ENCODE peak calls at places on chromosomes 2 and 18, in nine cellular contexts. K is astrocyte; B is effector memory CD4-positive, alpha-beta T cell; I is PC-9; U is endothelial cell of umbilical vein; S is hepatocyte; G is SJSA1; W is psoas muscle; X is Peyer's patch. F is an unnamed sample.

GRCh38 chr2:219560037-219560892 is 11.1 kb downstream of the OBSL1 start:
- DNase-seq in K (no peak), B (peak; percentile 18), I (no peak), U (no peak), S (no peak), G (no peak), W (no peak), X (peak; percentile 44), F (no peak)

GRCh38 chr18:46641917-46642316 is 15.1 kb downstream of the LOXHD1 start:
- DNase-seq in K (no peak), B (no peak), I (no peak), U (no peak), S (no peak), G (no peak), W (no peak), X (no peak), F (no peak)

GRCh38 chr18:26017929-26018328 is 72.5 kb downstream of the SS18 start:
- DNase-seq in K (no peak), B (no peak), I (no peak), U (peak; percentile 25), S (no peak), G (no peak), W (no peak), X (no peak), F (no peak)

GRCh38 chr2:171403181-171403580 is 30.6 kb downstream of the METTL8 start:
- DNase-seq in K (peak; percentile 66), B (no peak), I (no peak), U (peak; percentile 88), S (no peak), G (no peak), W (no peak), X (no peak), F (no peak)

GRCh38 chr18:11976882-11977281 is 4.4 kb upstream of the IMPA2 start:
- DNase-seq in K (no peak), B (no peak), I (no peak), U (no peak), S (no peak), G (no peak), W (no peak), X (no peak), F (no peak)

GRCh38 chr2:29549069-29549380 is 372.4 kb downstream of the ALK start:
- DNase-seq in K (no peak), B (no peak), I (no peak), U (no peak), S (no peak), G (peak; percentile 0), W (no peak), X (no peak), F (no peak)

GRCh38 chr2:235573331-235574221 is 79.7 kb downstream of the AGAP1 start:
- DNase-seq in K (no peak), B (no peak), I (no peak), U (peak; percentile 19), S (no peak), G (no peak), W (no peak), X (no peak), F (no peak)

GRCh38 chr18:7856099-7856498 is 289.0 kb downstream of the PTPRM start:
- DNase-seq in K (no peak), B (no peak), I (no peak), U (no peak), S (no peak), G (no peak), W (no peak), X (no peak), F (no peak)

GRCh38 chr2:118527571-118527970 is 319.9 kb downstream of the EN1 start:
- DNase-seq in K (no peak), B (no peak), I (no peak), U (no peak), S (no peak), G (no peak), W (no peak), X (no peak), F (no peak)

GRCh38 chr2:226584656-226585055 is 215.0 kb downstream of the IRS1 start:
- DNase-seq in K (no peak), B (no peak), I (no peak), U (no peak), S (no peak), G (no peak), W (no peak), X (no peak), F (no peak)

GRCh38 chr2:38122344-38122743 is 46.4 kb upstream of the CYP1B1 start:
- DNase-seq in K (peak; percentile 30), B (no peak), I (no peak), U (no peak), S (no peak), G (no peak), W (peak; percentile 34), X (no peak), F (peak; percentile 45)

GRCh38 chr2:211494085-211494484 is 937.7 kb downstream of the CPS1 start:
- DNase-seq in K (no peak), B (no peak), I (no peak), U (no peak), S (no peak), G (no peak), W (no peak), X (no peak), F (no peak)

GRCh38 chr2:124888431-124888830 is 863.3 kb downstream of the CNTNAP5 start:
- DNase-seq in K (peak; percentile 23), B (no peak), I (no peak), U (no peak), S (no peak), G (no peak), W (no peak), X (no peak), F (no peak)

GRCh38 chr18:46319793-46320192 is 215.6 kb downstream of the HAUS1 start:
- DNase-seq in K (peak; percentile 42), B (no peak), I (no peak), U (no peak), S (no peak), G (no peak), W (no peak), X (no peak), F (no peak)

GRCh38 chr18:28115149-28115550 is 61.8 kb downstream of the CDH2 start:
- DNase-seq in K (peak; percentile 99), B (no peak), I (peak; percentile 39), U (peak; percentile 66), S (peak; percentile 22), G (peak; percentile 92), W (no peak), X (no peak), F (no peak)

GRCh38 chr2:230899287-230899686 is 25.8 kb downstream of the GPR55 start:
- DNase-seq in K (no peak), B (no peak), I (no peak), U (no peak), S (no peak), G (peak; percentile 35), W (no peak), X (no peak), F (peak; percentile 17)

GRCh38 chr2:190214434-190215194 is 105.0 kb downstream of the HIBCH start:
- DNase-seq in K (peak; percentile 74), B (no peak), I (no peak), U (no peak), S (no peak), G (no peak), W (no peak), X (no peak), F (no peak)

GRCh38 chr2:62200868-62201267 is 5.0 kb downstream of the B3GNT2 start:
- DNase-seq in K (no peak), B (no peak), I (no peak), U (no peak), S (no peak), G (no peak), W (no peak), X (no peak), F (no peak)

DNA sequence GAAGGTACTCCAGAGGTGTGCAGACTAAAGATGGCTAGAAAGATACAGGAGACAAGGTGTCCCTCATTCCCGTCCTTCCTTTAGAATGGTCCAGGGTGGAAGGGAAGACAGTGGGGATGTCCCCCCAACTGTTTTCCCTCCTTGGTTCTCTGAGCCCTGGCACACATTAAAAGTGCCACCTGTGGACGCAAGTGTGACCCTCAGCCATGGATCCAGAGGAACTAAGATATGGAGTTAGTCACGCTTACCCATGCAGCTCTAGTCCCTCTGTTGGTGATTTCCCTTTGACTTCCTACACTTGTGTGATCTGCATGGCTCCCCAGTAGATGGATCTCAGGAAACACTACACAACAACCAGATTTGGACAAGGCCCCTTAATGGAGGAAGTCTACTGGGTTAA is 113.1 kb upstream of the SRD5A2 start:
- DNase-seq in K (peak; percentile 13), B (no peak), I (no peak), U (no peak), S (no peak), G (no peak), W (no peak), X (no peak), F (no peak)
- H3K9me3 ChIP-seq in K (peaks cover 27% of the 10 kb centered on the region), B (peaks cover 27% of the 10 kb centered on the region), I (peaks cover 48% of the 10 kb centered on the region), U (peaks cover 4% of the 10 kb centered on the region), S (peaks cover 3% of the 10 kb centered on the region), G (peaks cover 14% of the 10 kb centered on the region), W (peaks cover 34% of the 10 kb centered on the region), X (no peaks in the 10 kb centered on the region), F (peaks cover 6% of the 10 kb centered on the region)

GRCh38 chr2:236754234-236754924 is 184.8 kb downstream of the ACKR3 start:
- DNase-seq in K (no peak), B (no peak), I (no peak), U (no peak), S (no peak), G (no peak), W (no peak), X (no peak), F (no peak)
- H3K9me3 ChIP-seq in K (no peaks in the 10 kb centered on the region), B (no peaks in the 10 kb centered on the region), I (no peaks in the 10 kb centered on the region), U (no peaks in the 10 kb centered on the region), S (no peaks in the 10 kb centered on the region), G (no peaks in the 10 kb centered on the region), W (no peaks in the 10 kb centered on the region), X (no peaks in the 10 kb centered on the region), F (no peaks in the 10 kb centered on the region)

GRCh38 chr2:59312967-59313943 is 1072.1 kb upstream of the FANCL start:
- DNase-seq in K (no peak), B (no peak), I (no peak), U (no peak), S (no peak), G (no peak), W (no peak), X (no peak), F (no peak)

GRCh38 chr2:59312022-59312421 is 1070.9 kb upstream of the FANCL start:
- DNase-seq in K (no peak), B (no peak), I (no peak), U (no peak), S (no peak), G (no peak), W (no peak), X (no peak), F (no peak)

GRCh38 chr2:59314367-59314766 is 1073.2 kb upstream of the FANCL start:
- DNase-seq in K (no peak), B (no peak), I (no peak), U (no peak), S (no peak), G (no peak), W (no peak), X (no peak), F (no peak)
- H3K9me3 ChIP-seq in K (no peaks in the 10 kb centered on the region), B (no peaks in the 10 kb centered on the region), I (no peaks in the 10 kb centered on the region), U (no peaks in the 10 kb centered on the region), S (no peaks in the 10 kb centered on the region), G (no peaks in the 10 kb centered on the region), W (no peaks in the 10 kb centered on the region), X (no peaks in the 10 kb centered on the region), F (no peaks in the 10 kb centered on the region)

DNA sequence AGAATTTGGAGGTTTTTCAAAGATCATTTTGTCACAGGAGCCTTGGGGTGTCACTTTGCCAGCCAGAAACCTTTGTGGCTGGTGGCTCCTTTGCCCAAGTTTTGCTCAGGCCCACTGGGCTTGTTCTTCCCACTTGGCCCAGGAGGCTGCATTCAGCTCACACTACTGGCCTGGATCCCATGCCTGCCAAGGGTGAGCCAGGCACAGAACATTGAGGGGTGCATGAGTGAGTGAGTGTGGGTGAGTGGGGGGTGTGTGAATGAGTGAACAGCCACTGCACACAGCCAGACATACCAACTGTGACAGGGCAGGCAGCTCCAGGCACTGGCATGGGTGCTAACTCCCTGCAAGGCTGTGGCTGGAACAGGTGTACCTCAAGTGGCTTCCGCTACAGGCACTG is 39.6 kb downstream of the FAM171B start:
- DNase-seq in K (no peak), B (no peak), I (no peak), U (no peak), S (no peak), G (no peak), W (no peak), X (no peak), F (no peak)
- H3K9me3 ChIP-seq in K (peaks cover 16% of the 10 kb centered on the region), B (no peaks in the 10 kb centered on the region), I (no peaks in the 10 kb centered on the region), U (no peaks in the 10 kb centered on the region), S (no peaks in the 10 kb centered on the region), G (no peaks in the 10 kb centered on the region), W (peaks cover 13% of the 10 kb centered on the region), X (no peaks in the 10 kb centered on the region), F (no peaks in the 10 kb centered on the region)

F was measured in colonic mucosa.